ENCODE peak calls at places on chromosomes 12 and 14, in six cellular contexts. P, G, V, T, A and K are unnamed samples. For H3K9me3, the result is how much of the 10 kb centered on the place peaks cover.

GRCh38 chr12:31589582-31589895 is 1.4 kb downstream of the DENND5B start:
- DNase-seq in P (no peak), G (no peak), V (no peak), T (no peak), A (no peak), K (no peak)

GRCh38 chr12:112419269-112420133 is 754 bp downstream of the PTPN11 start:
- DNase-seq in P (peak), G (peak), V (peak), T (peak), A (no peak), K (peak)

GRCh38 chr12:14473707-14474287 is 93.9 kb downstream of the PLBD1 start:
- DNase-seq in P (no peak), G (no peak), V (no peak), T (no peak), A (peak), K (no peak)

GRCh38 chr12:53120685-53121525 is 17.6 kb downstream of the SOAT2 start:
- DNase-seq in P (no peak), G (no peak), V (no peak), T (no peak), A (no peak), K (no peak)

GRCh38 chr12:78797201-78797931 is 67.2 kb upstream of the SYT1 start:
- DNase-seq in P (no peak), G (no peak), V (no peak), T (no peak), A (no peak), K (no peak)

GRCh38 chr14:100285021-100285912 is 21.0 kb downstream of the SLC25A29 start:
- DNase-seq in P (peak), G (no peak), V (peak), T (peak), A (peak), K (peak)

GRCh38 chr14:100592461-100592871 is 5.2 kb upstream of the BEGAIN start:
- DNase-seq in P (no peak), G (no peak), V (peak), T (no peak), A (no peak), K (peak)

GRCh38 chr12:78885466-78885865 is 20.9 kb downstream of the SYT1 start:
- DNase-seq in P (no peak), G (no peak), V (peak), T (no peak), A (no peak), K (no peak)

GRCh38 chr14:52272375-52272774 is 4.9 kb downstream of the PTGDR start:
- DNase-seq in P (peak), G (no peak), V (peak), T (no peak), A (no peak), K (no peak)

GRCh38 chr14:38143651-38144505 is 63.8 kb upstream of the SSTR1 start:
- DNase-seq in P (no peak), G (no peak), V (no peak), T (no peak), A (no peak), K (no peak)

GRCh38 chr14:73759183-73759713 is 45.1 kb upstream of the PNMA1 start:
- DNase-seq in P (no peak), G (peak), V (peak), T (peak), A (peak), K (peak)

GRCh38 chr12:76232013-76232412 is 116.2 kb downstream of the BBS10 start:
- DNase-seq in P (no peak), G (no peak), V (peak), T (no peak), A (no peak), K (no peak)

GRCh38 chr14:53946071-53946403 is 10.6 kb downstream of the BMP4 start:
- DNase-seq in P (no peak), G (no peak), V (no peak), T (no peak), A (no peak), K (no peak)

GRCh38 chr14:53947452-53948180 is 9.0 kb downstream of the BMP4 start:
- DNase-seq in P (no peak), G (no peak), V (no peak), T (no peak), A (no peak), K (no peak)

GRCh38 chr14:53946404-53947400 is 9.9 kb downstream of the BMP4 start:
- DNase-seq in P (no peak), G (no peak), V (peak), T (no peak), A (no peak), K (no peak)

GRCh38 chr14:53942970-53943750 is 13.5 kb downstream of the BMP4 start:
- DNase-seq in P (no peak), G (no peak), V (peak), T (no peak), A (no peak), K (no peak)

GRCh38 chr14:53943751-53944083 is 12.9 kb downstream of the BMP4 start:
- DNase-seq in P (no peak), G (no peak), V (no peak), T (no peak), A (no peak), K (no peak)
- H3K27ac ChIP-seq in P (no peak), G (no peak), V (no peak), T (no peak), A (no peak), K (no peak)

GRCh38 chr14:105529506-105530445 is 3.4 kb downstream of the TMEM121 start:
- DNase-seq in P (no peak), G (no peak), V (no peak), T (peak), A (no peak), K (no peak)
- H3K9me3 ChIP-seq in P (under half), G (under half), V (under half), T (under half), A (under half), K (under half)

GRCh38 chr14:68841030-68841809 is 48.4 kb upstream of the ZFP36L1 start:
- DNase-seq in P (no peak), G (no peak), V (no peak), T (no peak), A (no peak), K (no peak)
- H3K27ac ChIP-seq in P (no peak), G (no peak), V (no peak), T (no peak), A (no peak), K (no peak)

DNA sequence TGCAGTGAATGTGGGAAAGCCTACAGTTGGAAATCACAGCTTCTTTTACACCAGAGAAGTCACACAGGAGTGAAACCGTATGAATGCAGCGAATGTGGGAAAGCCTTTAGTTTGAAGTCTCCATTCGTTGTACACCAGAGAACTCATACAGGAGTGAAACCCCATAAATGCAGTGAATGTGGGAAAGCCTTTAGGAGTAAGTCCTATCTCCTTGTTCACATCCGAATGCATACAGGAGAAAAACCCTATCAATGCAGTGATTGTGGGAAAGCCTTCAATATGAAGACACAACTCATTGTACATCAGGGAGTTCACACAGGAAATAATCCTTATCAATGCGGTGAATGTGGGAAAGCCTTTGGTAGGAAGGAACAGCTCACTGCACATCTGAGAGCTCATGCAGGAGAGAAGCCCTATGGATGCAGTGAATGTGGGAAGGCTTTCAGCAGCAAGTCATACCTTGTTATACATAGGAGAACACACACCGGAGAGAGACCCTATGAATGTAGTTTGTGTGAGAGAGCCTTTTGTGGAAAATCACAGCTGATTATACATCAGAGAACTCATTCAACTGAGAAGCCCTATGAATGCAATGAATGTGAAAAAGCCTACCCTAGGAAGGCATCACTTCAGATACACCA is 24.6 kb downstream of the ZNF26 start:
- DNase-seq in P (no peak), G (no peak), V (no peak), T (no peak), A (peak), K (no peak)
- H3K9me3 ChIP-seq in P (under half), G (under half), V (half or more), T (half or more), A (half or more), K (under half)

GRCh38 chr12:68439368-68440045 is 107.3 kb upstream of the MDM1 start:
- DNase-seq in P (no peak), G (no peak), V (no peak), T (no peak), A (no peak), K (no peak)
- H3K27ac ChIP-seq in P (peak), G (peak), V (no peak), T (no peak), A (no peak), K (no peak)